ENCODE peak calls at places on chromosomes 3 and 15, in ten cellular contexts. G is activated T-helper 9 cell treated with anti-CD3 and anti-CD28 coated beads, Interleukin-2, amount 50 U/mL, for 16 hours; Z is activated CD8-positive, alpha-beta memory T cell treated with anti-CD3 and anti-CD28 coated beads, Interleukin-2, amount 50 U/mL, for 4 hours; V is EL; H is stimulated activated CD4-positive, alpha-beta T cell treated with anti-CD3 and anti-CD28 coated beads, Interleukin-1b, Interleukin-23, amount 100 ng/mL, for 4 hours; N is central memory CD4-positive, alpha-beta T cell; R is lung microvascular endothelial cell; D is HS-5; T is HL-60; L is tibial nerve. W is an unnamed sample.

GRCh38 chr15:26679927-26680326 is 92.9 kb downstream of the GABRB3 start:
- DNase-seq in L (no peak), N (no peak), T (no peak), G (no peak), V (no peak), H (no peak), D (no peak), Z (no peak), R (no peak), W (no peak)

GRCh38 chr15:77535845-77536244 is 96.9 kb downstream of the LINGO1 start:
- DNase-seq in N (no peak), G (no peak), T (no peak), L (no peak), V (no peak), D (no peak), Z (no peak), H (no peak), R (peak), W (no peak)

GRCh38 chr3:157981819-157982218 is 124.4 kb downstream of the SHOX2 start:
- DNase-seq in Z (no peak), R (no peak), V (peak), H (no peak), D (peak), L (no peak), T (peak), G (no peak), N (no peak), W (no peak)

GRCh38 chr3:122890077-122890484 is 95.2 kb downstream of the SLC49A4 start:
- DNase-seq in H (no peak), R (peak), T (peak), L (peak), Z (no peak), V (peak), G (no peak), D (no peak), N (no peak), W (peak)

GRCh38 chr3:43001094-43001553 is 22.0 kb downstream of the GASK1A start:
- DNase-seq in T (no peak), N (no peak), H (no peak), L (peak), G (no peak), V (peak), Z (no peak), D (no peak), R (peak), W (peak)

GRCh38 chr3:20573175-20573574 is 387.2 kb upstream of the SGO1 start:
- DNase-seq in H (no peak), T (no peak), G (no peak), D (no peak), R (no peak), L (no peak), V (peak), N (no peak), Z (no peak), W (no peak)

GRCh38 chr3:48783304-48783703 is 64.4 kb downstream of the PRKAR2A start:
- DNase-seq in L (no peak), T (no peak), G (no peak), Z (no peak), R (no peak), D (no peak), N (no peak), H (no peak), V (no peak), W (no peak)

GRCh38 chr15:63997715-63998442 is 48.4 kb downstream of the DAPK2 start:
- DNase-seq in T (no peak), G (no peak), R (no peak), L (no peak), N (no peak), Z (no peak), D (no peak), V (peak), H (no peak), W (no peak)

GRCh38 chr15:50119063-50119700 is at the start of gene ATP8B4:
- DNase-seq in V (no peak), R (no peak), N (no peak), Z (no peak), G (no peak), H (no peak), D (no peak), L (no peak), T (peak), W (peak)

GRCh38 chr3:66272016-66272415 is 51.2 kb downstream of the SLC25A26 start:
- DNase-seq in D (no peak), N (no peak), Z (no peak), H (no peak), R (no peak), V (no peak), G (no peak), L (no peak), T (no peak), W (no peak)

GRCh38 chr3:127803619-127804018 is 18.7 kb downstream of the MGLL start:
- DNase-seq in D (peak), H (no peak), T (no peak), V (peak), Z (no peak), L (no peak), G (no peak), N (no peak), R (peak), W (no peak)

GRCh38 chr3:163951397-163951987 is 1126.8 kb downstream of the SI start:
- DNase-seq in Z (no peak), N (no peak), R (no peak), L (no peak), H (no peak), T (no peak), V (no peak), D (no peak), G (no peak), W (no peak)

GRCh38 chr3:152879130-152879789 is 44.3 kb downstream of the P2RY1 start:
- DNase-seq in L (no peak), V (no peak), T (no peak), Z (no peak), G (no peak), R (no peak), H (no peak), D (no peak), N (no peak), W (no peak)

GRCh38 chr3:137047240-137047639 is 89.5 kb downstream of the IL20RB start:
- DNase-seq in R (peak), G (no peak), H (no peak), V (no peak), N (no peak), L (no peak), T (no peak), D (no peak), Z (no peak), W (peak)

GRCh38 chr3:15428539-15428938 is 1.1 kb downstream of the EAF1 start:
- DNase-seq in H (no peak), T (no peak), R (peak), L (no peak), V (peak), Z (no peak), G (no peak), N (no peak), D (peak), W (no peak)

GRCh38 chr3:75188937-75189336 is 475.2 kb upstream of the FRG2C start:
- DNase-seq in Z (no peak), G (no peak), R (no peak), H (no peak), L (no peak), N (no peak), D (no peak), T (no peak), V (no peak), W (no peak)

GRCh38 chr15:82894971-82895520 is 57.5 kb downstream of the HOMER2 start:
- DNase-seq in R (no peak), T (no peak), G (no peak), V (peak), D (no peak), N (no peak), L (no peak), Z (no peak), H (no peak), W (peak)

GRCh38 chr15:80484312-80484981 is 80.3 kb downstream of the ARNT2 start:
- DNase-seq in N (no peak), D (no peak), L (no peak), H (no peak), T (no peak), Z (no peak), V (no peak), G (no peak), R (no peak), W (no peak)

GRCh38 chr3:176521531-176522175 is 675.6 kb downstream of the TBL1XR1 start:
- DNase-seq in G (no peak), R (no peak), D (peak), T (no peak), V (peak), N (no peak), L (no peak), H (no peak), Z (no peak), W (peak)

GRCh38 chr3:39569095-39569494 is 101.6 kb downstream of the MOBP start:
- DNase-seq in R (no peak), Z (no peak), H (no peak), T (no peak), V (no peak), N (no peak), D (no peak), L (no peak), G (no peak), W (no peak)

GRCh38 chr15:61118885-61119284 is 110.2 kb downstream of the RORA start:
- DNase-seq in R (no peak), N (no peak), D (no peak), G (no peak), T (no peak), V (no peak), H (no peak), Z (no peak), L (no peak), W (peak)

GRCh38 chr3:179608931-179609720 is 4.5 kb downstream of the NDUFB5 start:
- DNase-seq in L (no peak), R (no peak), V (no peak), D (no peak), H (no peak), Z (no peak), G (no peak), N (peak), T (peak), W (no peak)

GRCh38 chr3:124057453-124057852 is 65.5 kb upstream of the ROPN1 start:
- DNase-seq in T (no peak), L (no peak), Z (no peak), V (no peak), G (no peak), R (no peak), N (no peak), D (no peak), H (no peak), W (no peak)

GRCh38 chr3:64295594-64295993 is 70.3 kb upstream of the PRICKLE2 start:
- DNase-seq in Z (no peak), V (peak), D (peak), L (peak), T (no peak), H (no peak), G (no peak), N (no peak), R (no peak), W (no peak)

GRCh38 chr3:123140591-123140990 is 61.2 kb upstream of the SEC22A start:
- DNase-seq in T (no peak), N (no peak), V (no peak), L (no peak), H (no peak), G (no peak), R (no peak), Z (no peak), D (no peak), W (no peak)